ENCODE peak calls at places on chromosomes 6 and 20, in seven cellular contexts. H is body of pancreas, Z is fibroblast of lung, F is endodermal cell, D is GM23248, T is right cardiac atrium, L is stomach. J is an unnamed sample. For H3K27me3, the result is how much of the 10 kb centered on the place peaks cover.

GRCh38 chr20:22834651-22835256 is 200.4 kb upstream of the SSTR4 start:
- DNase-seq in Z (no peak), L (no peak), F (no peak), D (no peak), T (no peak), H (no peak), J (no peak)

GRCh38 chr6:155246825-155247224 is 17.0 kb upstream of the CLDN20 start:
- DNase-seq in Z (no peak), T (no peak), D (no peak), F (peak), H (no peak), L (no peak), J (no peak)

GRCh38 chr20:33947709-33948295 is 45.9 kb upstream of the RALY start:
- DNase-seq in H (no peak), D (peak), F (peak), T (no peak), L (no peak), Z (peak), J (peak)

GRCh38 chr6:88982720-88983119 is 19.3 kb upstream of the RNGTT start:
- DNase-seq in Z (peak), H (peak), T (peak), F (no peak), L (peak), D (peak), J (no peak)

GRCh38 chr20:50569864-50570836 is 60.0 kb downstream of the PTPN1 start:
- DNase-seq in L (no peak), H (no peak), F (peak), D (peak), T (no peak), Z (peak), J (no peak)

GRCh38 chr6:151160869-151161268 is 78.9 kb upstream of the AKAP12 start:
- DNase-seq in D (no peak), F (no peak), Z (no peak), T (no peak), H (peak), L (peak), J (no peak)

GRCh38 chr6:150925655-150925928 is 60.1 kb downstream of the MTHFD1L start:
- DNase-seq in Z (peak), H (no peak), D (peak), T (no peak), L (no peak), F (no peak), J (no peak)

GRCh38 chr6:47165918-47166317 is 123.8 kb upstream of the ADGRF1 start:
- DNase-seq in F (no peak), D (no peak), T (no peak), H (no peak), Z (peak), L (no peak), J (no peak)

GRCh38 chr6:1281746-1282145 is 30.2 kb upstream of the FOXQ1 start:
- DNase-seq in T (no peak), D (no peak), F (no peak), L (no peak), Z (no peak), H (no peak), J (no peak)

GRCh38 chr6:45661667-45662066 is 283.9 kb upstream of the SUPT3H start:
- DNase-seq in F (no peak), H (no peak), Z (peak), T (no peak), L (no peak), D (peak), J (no peak)

GRCh38 chr6:32945106-32945761 is 4.4 kb upstream of the HLA-DMB start:
- DNase-seq in Z (peak), D (peak), F (no peak), T (no peak), L (no peak), H (no peak), J (no peak)

GRCh38 chr6:38174806-38175495 is 355.4 kb downstream of the ZFAND3 start:
- DNase-seq in H (no peak), F (no peak), T (no peak), L (no peak), Z (no peak), D (no peak), J (no peak)

GRCh38 chr20:4193053-4193452 is 177.7 kb upstream of the RNF24 start:
- DNase-seq in Z (no peak), D (no peak), T (no peak), F (no peak), H (no peak), L (no peak), J (no peak)

GRCh38 chr6:41446132-41446531 is 100.0 kb upstream of the FOXP4 start:
- DNase-seq in T (no peak), F (no peak), Z (no peak), L (no peak), D (no peak), H (no peak), J (no peak)

GRCh38 chr6:156869986-156870398 is 92.8 kb downstream of the ARID1B start:
- DNase-seq in F (peak), T (no peak), H (no peak), D (no peak), L (no peak), Z (no peak), J (no peak)

GRCh38 chr6:10759884-10760329 is 12.3 kb downstream of the TMEM14B start:
- DNase-seq in H (peak), L (no peak), T (no peak), D (peak), F (no peak), Z (peak), J (no peak)

GRCh38 chr6:3231213-3232016 is 4.0 kb upstream of the TUBB2B start:
- DNase-seq in F (peak), Z (peak), L (peak), D (peak), T (peak), H (peak), J (no peak)

GRCh38 chr6:3235969-3236368 is 8.5 kb upstream of the TUBB2B start:
- DNase-seq in T (no peak), L (no peak), D (no peak), H (no peak), Z (no peak), F (peak), J (no peak)

GRCh38 chr6:3232017-3232838 is 4.8 kb upstream of the TUBB2B start:
- DNase-seq in L (no peak), H (no peak), T (no peak), D (no peak), Z (no peak), F (no peak), J (no peak)

GRCh38 chr6:3235486-3235885 is 8.0 kb upstream of the TUBB2B start:
- DNase-seq in F (peak), T (no peak), L (no peak), H (no peak), Z (no peak), D (no peak), J (no peak)

DNA sequence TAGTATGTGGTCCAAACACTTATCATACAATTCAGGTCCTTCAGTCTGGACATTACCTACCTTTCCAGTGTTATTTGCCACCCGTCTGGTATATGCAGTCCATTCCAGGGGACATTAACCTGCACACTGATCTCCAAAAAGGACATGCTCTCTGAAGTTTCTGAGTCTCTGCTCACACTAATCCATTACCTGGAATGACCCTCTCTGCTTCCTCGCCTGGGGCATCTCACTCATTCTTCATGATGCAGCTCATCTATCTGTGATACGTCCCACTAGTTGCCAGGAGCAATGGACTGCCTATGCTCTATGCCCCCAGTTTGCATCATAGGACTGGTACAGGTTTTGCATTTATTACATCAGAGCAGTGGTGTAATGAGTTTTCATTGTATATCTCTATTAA is 5.9 kb upstream of the TUBB2B start:
- DNase-seq in T (no peak), L (no peak), Z (no peak), H (no peak), F (peak), D (no peak), J (no peak)
- H3K27me3 ChIP-seq in T (under half), L (half or more), Z (half or more), H (under half), F (half or more), D (under half), J (half or more)

GRCh38 chr20:63096681-63097335 is 90.0 kb upstream of the BHLHE23 start:
- DNase-seq in H (no peak), T (peak), F (peak), L (no peak), D (no peak), Z (no peak), J (no peak)
- H3K27me3 ChIP-seq in H (under half), T (under half), F (under half), L (half or more), D (under half), Z (under half), J (under half)

DNA sequence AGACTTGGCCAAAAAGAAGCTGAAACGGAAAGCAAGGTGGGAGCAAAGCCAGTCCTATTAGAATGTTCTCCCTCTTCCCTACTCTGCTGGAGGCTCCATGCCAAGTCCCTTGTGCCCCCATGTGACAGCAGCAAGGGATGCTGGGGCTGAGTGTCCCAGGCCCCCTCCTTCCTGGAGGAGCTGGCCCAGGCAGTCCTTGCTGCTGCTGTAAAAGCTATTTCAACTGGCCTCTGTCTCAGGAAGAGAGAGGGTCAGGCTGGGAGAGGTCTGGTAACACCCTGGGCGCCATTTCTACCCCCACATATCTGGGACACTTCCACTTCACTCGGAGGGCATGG is 25.0 kb downstream of the TTBK1 start:
- DNase-seq in F (no peak), D (peak), L (no peak), T (peak), Z (no peak), H (no peak), J (no peak)
- H3K27me3 ChIP-seq in F (under half), D (under half), L (under half), T (under half), Z (under half), H (under half), J (under half)

GRCh38 chr20:57484772-57485171 is 40.2 kb downstream of the CTCFL start:
- DNase-seq in F (peak), T (no peak), Z (no peak), D (no peak), L (no peak), H (no peak), J (no peak)

GRCh38 chr20:57482148-57482547 is 42.8 kb downstream of the CTCFL start:
- DNase-seq in H (no peak), D (no peak), Z (no peak), L (no peak), T (no peak), F (peak), J (no peak)

GRCh38 chr20:57481281-57481711 is 43.6 kb downstream of the CTCFL start:
- DNase-seq in F (peak), L (no peak), Z (no peak), T (no peak), D (no peak), H (no peak), J (no peak)

GRCh38 chr20:57482796-57483195 is 42.1 kb downstream of the CTCFL start:
- DNase-seq in L (no peak), F (peak), T (no peak), Z (no peak), D (no peak), H (no peak), J (no peak)

DNA sequence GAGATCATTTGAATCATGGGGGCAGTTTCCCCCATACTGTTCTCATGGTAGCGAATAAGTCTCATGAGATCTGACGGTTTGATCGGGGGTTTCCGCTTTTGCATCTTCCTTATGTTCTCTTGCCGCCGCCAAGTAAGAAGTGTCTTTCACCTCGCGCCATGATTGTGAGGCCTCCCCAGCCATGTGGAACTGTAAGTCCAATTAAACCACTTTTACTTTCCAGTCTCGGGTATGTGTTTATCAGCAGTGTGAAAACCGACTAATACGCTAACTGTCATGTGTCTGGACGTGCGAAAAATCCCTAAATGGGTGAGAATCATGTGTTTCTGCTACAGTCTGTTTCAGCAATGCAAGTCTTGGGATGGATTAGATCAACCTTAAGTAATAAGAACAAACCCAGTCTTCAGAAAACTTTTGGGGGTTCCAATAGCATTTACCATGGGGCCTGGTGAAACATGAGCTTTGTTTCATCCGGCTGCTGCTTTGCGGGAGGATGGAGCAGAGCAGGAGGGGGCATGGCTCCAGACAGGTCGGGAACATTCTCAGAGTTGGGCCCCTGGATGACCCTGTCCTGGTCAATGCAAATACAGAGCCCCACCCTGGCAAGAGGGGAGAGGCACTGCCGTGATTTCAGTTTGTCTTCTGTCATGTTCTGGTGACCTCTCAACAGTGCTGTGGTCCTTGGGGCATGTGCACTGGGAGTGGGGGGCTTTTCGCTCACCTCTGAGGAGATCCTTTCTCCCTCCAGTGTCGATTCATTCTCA is 41.5 kb downstream of the CTCFL start:
- DNase-seq in L (no peak), T (no peak), Z (no peak), H (no peak), F (peak), D (no peak), J (no peak)
- H3K27me3 ChIP-seq in L (under half), T (under half), Z (under half), H (under half), F (under half), D (under half), J (under half)

GRCh38 chr20:32362924-32363364 is 4.8 kb downstream of the ASXL1 start:
- DNase-seq in L (no peak), H (no peak), F (no peak), Z (no peak), D (peak), T (no peak), J (no peak)
- H3K27me3 ChIP-seq in L (under half), H (under half), F (under half), Z (under half), D (under half), T (under half), J (under half)

GRCh38 chr20:24634855-24635254 is 165.4 kb downstream of the SYNDIG1 start:
- DNase-seq in L (no peak), T (no peak), Z (peak), H (no peak), D (peak), F (peak), J (no peak)

GRCh38 chr20:24631173-24631505 is 161.7 kb downstream of the SYNDIG1 start:
- DNase-seq in F (no peak), D (no peak), Z (no peak), T (no peak), L (no peak), H (no peak), J (no peak)

GRCh38 chr20:24632581-24632980 is 163.2 kb downstream of the SYNDIG1 start:
- DNase-seq in L (no peak), H (no peak), Z (no peak), D (no peak), T (no peak), F (no peak), J (no peak)

GRCh38 chr20:24633026-24633425 is 163.6 kb downstream of the SYNDIG1 start:
- DNase-seq in T (peak), Z (peak), D (no peak), L (no peak), F (no peak), H (no peak), J (no peak)

DNA sequence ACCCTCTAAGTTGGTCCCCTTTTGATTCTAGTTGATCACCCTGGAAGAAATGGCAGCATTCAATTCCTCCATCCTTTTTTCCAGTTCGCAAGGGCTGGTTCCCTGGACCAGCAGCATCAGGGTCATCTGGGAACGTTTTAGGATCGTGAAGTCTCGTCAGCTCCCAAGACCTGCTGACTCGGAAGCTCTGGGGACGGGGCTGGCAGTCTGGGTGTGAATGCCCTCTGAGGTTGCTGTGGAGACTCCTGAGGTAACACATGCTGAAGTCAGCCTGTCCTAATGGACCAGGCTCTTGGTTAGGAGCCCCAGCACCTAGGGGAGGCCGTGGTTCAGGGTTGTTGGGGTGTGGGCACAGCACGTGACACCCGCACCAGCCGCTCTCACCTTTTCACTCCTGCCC is 164.1 kb downstream of the SYNDIG1 start:
- DNase-seq in L (no peak), F (no peak), H (no peak), D (no peak), T (no peak), Z (no peak), J (no peak)
- H3K27me3 ChIP-seq in L (under half), F (under half), H (under half), D (under half), T (under half), Z (under half), J (under half)

GRCh38 chr20:18055261-18055660 is 2.5 kb downstream of the OVOL2 start:
- DNase-seq in F (peak), L (no peak), H (no peak), T (no peak), Z (no peak), D (no peak), J (no peak)
- H3K27me3 ChIP-seq in F (half or more), L (half or more), H (under half), T (under half), Z (half or more), D (half or more), J (half or more)

J was measured in CD4-positive, alpha-beta T cell.